ENCODE peak calls at places on chromosomes 12 and 14, in six cellular contexts. L, P, Q, N, H and O are unnamed samples.
A peak's percentile ranks its signal among the peaks of the same experiment; 100 is the strongest.

GRCh38 chr14:73244541-73244940 is 7.2 kb downstream of the PAPLN start:
- DNase-seq in P (no peak), N (no peak), H (no peak), Q (no peak), L (no peak), O (no peak)

GRCh38 chr14:38056270-38056669 is 151.4 kb upstream of the SSTR1 start:
- DNase-seq in Q (no peak), N (peak; percentile 12), P (no peak), H (no peak), L (no peak), O (no peak)

GRCh38 chr12:49809369-49810158 is 18.6 kb downstream of the NCKAP5L start:
- DNase-seq in P (no peak), Q (no peak), L (peak; percentile 38), H (peak; percentile 44), N (no peak), O (peak; percentile 50)

GRCh38 chr14:51443195-51444018 is 203.4 kb downstream of the TMX1 start:
- DNase-seq in H (no peak), N (no peak), L (no peak), P (no peak), Q (no peak), O (peak; percentile 69)

GRCh38 chr14:101120636-101121398 is 217.3 kb upstream of the RTL1 start:
- DNase-seq in H (no peak), L (peak; percentile 16), N (peak; percentile 77), P (no peak), Q (no peak), O (no peak)

GRCh38 chr12:124160102-124160501 is 134.8 kb upstream of the RFLNA start:
- DNase-seq in N (no peak), H (no peak), P (no peak), L (no peak), Q (no peak), O (peak; percentile 26)

GRCh38 chr12:6996040-6996441 is 22.2 kb downstream of the LPCAT3 start:
- DNase-seq in L (no peak), Q (no peak), P (no peak), H (no peak), N (no peak), O (peak; percentile 44)

GRCh38 chr14:93318927-93319326 is 13.9 kb downstream of the BTBD7 start:
- DNase-seq in Q (no peak), H (no peak), P (no peak), N (no peak), L (no peak), O (peak; percentile 58)

GRCh38 chr14:76640923-76641395 is 120.3 kb upstream of the VASH1 start:
- DNase-seq in Q (no peak), P (no peak), H (no peak), N (no peak), L (no peak), O (no peak)

GRCh38 chr12:12265571-12266388 is 1.1 kb downstream of the LRP6 start:
- DNase-seq in Q (no peak), L (no peak), H (no peak), N (peak; percentile 62), P (no peak), O (peak; percentile 61)

GRCh38 chr14:35331605-35332516 is 39.7 kb downstream of the PSMA6 start:
- DNase-seq in L (no peak), Q (no peak), N (no peak), P (no peak), H (no peak), O (peak; percentile 47)

GRCh38 chr12:129486931-129487330 is 416.9 kb downstream of the TMEM132D start:
- DNase-seq in Q (no peak), L (no peak), N (no peak), H (no peak), P (no peak), O (no peak)

GRCh38 chr14:93008381-93008780 is 85.4 kb downstream of the CHGA start:
- DNase-seq in H (no peak), N (no peak), Q (no peak), P (no peak), L (peak; percentile 74), O (peak; percentile 48)

GRCh38 chr12:107318804-107319535 is 225.6 kb upstream of the CRY1 start:
- DNase-seq in Q (no peak), H (no peak), N (peak; percentile 68), P (peak; percentile 1), L (no peak), O (peak; percentile 80)

GRCh38 chr12:7705846-7706245 is 5.4 kb upstream of the DPPA3 start:
- DNase-seq in H (no peak), Q (no peak), P (no peak), L (no peak), N (no peak), O (no peak)

GRCh38 chr12:123531091-123531490 is 2.4 kb downstream of the RILPL1 start:
- DNase-seq in N (no peak), Q (no peak), P (no peak), H (no peak), L (no peak), O (no peak)

GRCh38 chr14:57976701-57977100 is 110.8 kb upstream of the SLC35F4 start:
- DNase-seq in N (no peak), Q (no peak), L (no peak), P (no peak), H (no peak), O (no peak)

GRCh38 chr14:91113829-91114078 is at the start of gene DGLUCY:
- DNase-seq in H (no peak), P (no peak), Q (peak; percentile 53), N (peak; percentile 87), L (peak; percentile 79), O (no peak)

GRCh38 chr12:17666641-17667324 is 423.2 kb downstream of the RERGL start:
- DNase-seq in L (no peak), P (no peak), N (no peak), Q (no peak), H (no peak), O (no peak)